ENCODE peak calls at places on chromosome 1, in eight cellular contexts. One of them, this sample, is unnamed.

GRCh38 chr1:28915036-28915895 is 897 bp downstream of the EPB41 start:
- DNase-seq in left ventricle myocardium superior: no peak
- DNase-seq in mucosa of gallbladder: no peak
- DNase-seq in COR-L47: peak; percentile 60
- DNase-seq in skeletal muscle cell: no peak
- DNase-seq in T-helper 1 cell: no peak
- DNase-seq in glomerular endothelial cell: no peak
- DNase-seq in Daoy: peak; percentile 69
- DNase-seq in this sample: no peak

GRCh38 chr1:75796376-75797272 is at the start of gene MSH4:
- DNase-seq in left ventricle myocardium superior: no peak
- DNase-seq in mucosa of gallbladder: no peak
- DNase-seq in COR-L47: no peak
- DNase-seq in skeletal muscle cell: no peak
- DNase-seq in T-helper 1 cell: no peak
- DNase-seq in glomerular endothelial cell: no peak
- DNase-seq in Daoy: peak; percentile 51
- DNase-seq in this sample: no peak

GRCh38 chr1:199735660-199736059 is 291.9 kb upstream of the NR5A2 start:
- DNase-seq in left ventricle myocardium superior: no peak
- DNase-seq in mucosa of gallbladder: no peak
- DNase-seq in COR-L47: no peak
- DNase-seq in skeletal muscle cell: no peak
- DNase-seq in T-helper 1 cell: no peak
- DNase-seq in glomerular endothelial cell: no peak
- DNase-seq in Daoy: no peak
- DNase-seq in this sample: no peak

GRCh38 chr1:51421961-51422360 is 91.6 kb upstream of the TTC39A start:
- DNase-seq in left ventricle myocardium superior: no peak
- DNase-seq in mucosa of gallbladder: no peak
- DNase-seq in COR-L47: peak; percentile 13
- DNase-seq in skeletal muscle cell: peak; percentile 36
- DNase-seq in T-helper 1 cell: no peak
- DNase-seq in glomerular endothelial cell: no peak
- DNase-seq in Daoy: peak; percentile 18
- DNase-seq in this sample: peak; percentile 47

GRCh38 chr1:168824418-168824817 is 95.4 kb upstream of the DPT start:
- DNase-seq in left ventricle myocardium superior: no peak
- DNase-seq in mucosa of gallbladder: no peak
- DNase-seq in COR-L47: no peak
- DNase-seq in skeletal muscle cell: no peak
- DNase-seq in T-helper 1 cell: no peak
- DNase-seq in glomerular endothelial cell: no peak
- DNase-seq in Daoy: peak; percentile 13
- DNase-seq in this sample: no peak

GRCh38 chr1:13828454-13829151 is 128.6 kb downstream of the PRDM2 start:
- DNase-seq in left ventricle myocardium superior: peak; percentile 58
- DNase-seq in mucosa of gallbladder: peak; percentile 48
- DNase-seq in COR-L47: no peak
- DNase-seq in skeletal muscle cell: no peak
- DNase-seq in T-helper 1 cell: no peak
- DNase-seq in glomerular endothelial cell: no peak
- DNase-seq in Daoy: peak; percentile 42
- DNase-seq in this sample: no peak

GRCh38 chr1:207752456-207753132 is 740 bp downstream of the CD46 start:
- DNase-seq in left ventricle myocardium superior: peak; percentile 45
- DNase-seq in mucosa of gallbladder: peak; percentile 44
- DNase-seq in COR-L47: peak; percentile 7
- DNase-seq in skeletal muscle cell: no peak
- DNase-seq in T-helper 1 cell: no peak
- DNase-seq in glomerular endothelial cell: no peak
- DNase-seq in Daoy: peak; percentile 40
- DNase-seq in this sample: no peak

GRCh38 chr1:63922848-63923247 is 149.0 kb downstream of the ROR1 start:
- DNase-seq in left ventricle myocardium superior: peak; percentile 55
- DNase-seq in mucosa of gallbladder: no peak
- DNase-seq in COR-L47: no peak
- DNase-seq in skeletal muscle cell: no peak
- DNase-seq in T-helper 1 cell: no peak
- DNase-seq in glomerular endothelial cell: no peak
- DNase-seq in Daoy: no peak
- DNase-seq in this sample: no peak

GRCh38 chr1:241646201-241646600 is 5.9 kb upstream of the WDR64 start:
- DNase-seq in left ventricle myocardium superior: no peak
- DNase-seq in mucosa of gallbladder: no peak
- DNase-seq in COR-L47: no peak
- DNase-seq in skeletal muscle cell: no peak
- DNase-seq in T-helper 1 cell: no peak
- DNase-seq in glomerular endothelial cell: no peak
- DNase-seq in Daoy: no peak
- DNase-seq in this sample: no peak

GRCh38 chr1:230211436-230212145 is 144.6 kb downstream of the GALNT2 start:
- DNase-seq in left ventricle myocardium superior: no peak
- DNase-seq in mucosa of gallbladder: no peak
- DNase-seq in COR-L47: no peak
- DNase-seq in skeletal muscle cell: no peak
- DNase-seq in T-helper 1 cell: no peak
- DNase-seq in glomerular endothelial cell: no peak
- DNase-seq in Daoy: no peak
- DNase-seq in this sample: no peak

This sample was measured in stromal cell of bone marrow.